ENCODE peak calls at places on chromosomes 1 and 21, in five cellular contexts. W, I, J, U and H are unnamed samples.

GRCh38 chr1:178122283-178122682 is 28.4 kb downstream of the RASAL2 start:
- DNase-seq in I (no peak), U (no peak), J (no peak), W (no peak), H (no peak)

GRCh38 chr1:247096544-247096943 is 7.6 kb downstream of the ZNF669 start:
- DNase-seq in W (no peak), I (no peak), U (no peak), J (no peak), H (no peak)

GRCh38 chr1:164792410-164793004 is 233.5 kb downstream of the PBX1 start:
- DNase-seq in U (no peak), J (no peak), W (no peak), I (no peak), H (no peak)

GRCh38 chr1:237570530-237570929 is 320.2 kb downstream of the ZP4 start:
- DNase-seq in W (no peak), U (no peak), J (no peak), I (no peak), H (no peak)

GRCh38 chr1:229629251-229629650 is 3.2 kb downstream of the URB2 start:
- DNase-seq in W (no peak), U (no peak), J (no peak), I (no peak), H (no peak)

GRCh38 chr1:34549199-34549598 is 205.6 kb upstream of the GJB5 start:
- DNase-seq in U (peak), J (peak), I (no peak), W (no peak), H (no peak)

GRCh38 chr1:241821363-241821762 is 26.6 kb upstream of the EXO1 start:
- DNase-seq in J (no peak), U (no peak), I (no peak), W (no peak), H (no peak)

GRCh38 chr1:198934901-198935301 is 296.1 kb downstream of the PTPRC start:
- DNase-seq in U (no peak), I (no peak), W (no peak), J (no peak), H (no peak)

GRCh38 chr1:243264718-243265117 is 8.9 kb downstream of the SDCCAG8 start:
- DNase-seq in J (no peak), U (no peak), W (no peak), I (no peak), H (no peak)

GRCh38 chr1:232422901-232423300 is 207.0 kb downstream of the SIPA1L2 start:
- DNase-seq in J (no peak), W (peak), I (no peak), U (no peak), H (no peak)

GRCh38 chr1:93756656-93757055 is 75.0 kb upstream of the BCAR3 start:
- DNase-seq in W (no peak), J (no peak), U (no peak), I (no peak), H (no peak)

GRCh38 chr1:44714944-44715571 is 15.9 kb downstream of the RNU5D-1 start:
- DNase-seq in W (no peak), U (no peak), J (peak), I (no peak), H (peak)

GRCh38 chr1:147919881-147920280 is 8.3 kb upstream of the GPR89B start:
- DNase-seq in W (no peak), U (no peak), I (no peak), J (no peak), H (no peak)

GRCh38 chr1:59985901-59986735 is 59.5 kb upstream of the CYP2J2 start:
- DNase-seq in J (no peak), I (no peak), U (no peak), W (no peak), H (no peak)

GRCh38 chr1:82838066-82838465 is 1037.3 kb downstream of the ADGRL2 start:
- DNase-seq in I (no peak), U (no peak), W (no peak), J (no peak), H (no peak)

GRCh38 chr1:102879439-102879993 is 228.8 kb downstream of the COL11A1 start:
- DNase-seq in U (peak), I (no peak), J (no peak), W (peak), H (no peak)

GRCh38 chr21:35343046-35343816 is 294.1 kb upstream of the RUNX1 start:
- DNase-seq in I (no peak), W (no peak), U (no peak), J (no peak), H (no peak)

GRCh38 chr1:205569411-205570172 is 62.2 kb downstream of the ELK4 start:
- DNase-seq in U (no peak), I (no peak), W (no peak), J (no peak), H (no peak)

GRCh38 chr1:233107130-233107529 is 156.7 kb downstream of the NTPCR start:
- DNase-seq in W (no peak), J (no peak), I (no peak), U (no peak), H (no peak)

GRCh38 chr1:34792868-34793727 is at the start of gene GJA4:
- DNase-seq in J (no peak), W (no peak), U (no peak), I (no peak), H (no peak)

GRCh38 chr1:54498383-54499096 is 49.5 kb upstream of the ACOT11 start:
- DNase-seq in J (no peak), I (no peak), U (no peak), W (no peak), H (no peak)

GRCh38 chr1:90768826-90769225 is 51.7 kb upstream of the BARHL2 start:
- DNase-seq in U (no peak), J (no peak), W (no peak), I (no peak), H (no peak)

GRCh38 chr1:160228431-160228830 is 23.2 kb downstream of the PEA15 start:
- DNase-seq in U (no peak), J (no peak), I (no peak), W (no peak), H (no peak)

GRCh38 chr1:221832151-221832550 is 90.3 kb upstream of the DUSP10 start:
- DNase-seq in U (no peak), J (no peak), I (no peak), W (no peak), H (no peak)

GRCh38 chr1:221837886-221838285 is 96.0 kb upstream of the DUSP10 start:
- DNase-seq in W (no peak), J (no peak), I (no peak), U (no peak), H (no peak)

GRCh38 chr1:221832617-221833016 is 90.7 kb upstream of the DUSP10 start:
- DNase-seq in J (no peak), I (no peak), W (peak), U (no peak), H (no peak)

GRCh38 chr1:221839321-221839720 is 97.4 kb upstream of the DUSP10 start:
- DNase-seq in U (no peak), I (no peak), J (no peak), W (no peak), H (no peak)

DNA sequence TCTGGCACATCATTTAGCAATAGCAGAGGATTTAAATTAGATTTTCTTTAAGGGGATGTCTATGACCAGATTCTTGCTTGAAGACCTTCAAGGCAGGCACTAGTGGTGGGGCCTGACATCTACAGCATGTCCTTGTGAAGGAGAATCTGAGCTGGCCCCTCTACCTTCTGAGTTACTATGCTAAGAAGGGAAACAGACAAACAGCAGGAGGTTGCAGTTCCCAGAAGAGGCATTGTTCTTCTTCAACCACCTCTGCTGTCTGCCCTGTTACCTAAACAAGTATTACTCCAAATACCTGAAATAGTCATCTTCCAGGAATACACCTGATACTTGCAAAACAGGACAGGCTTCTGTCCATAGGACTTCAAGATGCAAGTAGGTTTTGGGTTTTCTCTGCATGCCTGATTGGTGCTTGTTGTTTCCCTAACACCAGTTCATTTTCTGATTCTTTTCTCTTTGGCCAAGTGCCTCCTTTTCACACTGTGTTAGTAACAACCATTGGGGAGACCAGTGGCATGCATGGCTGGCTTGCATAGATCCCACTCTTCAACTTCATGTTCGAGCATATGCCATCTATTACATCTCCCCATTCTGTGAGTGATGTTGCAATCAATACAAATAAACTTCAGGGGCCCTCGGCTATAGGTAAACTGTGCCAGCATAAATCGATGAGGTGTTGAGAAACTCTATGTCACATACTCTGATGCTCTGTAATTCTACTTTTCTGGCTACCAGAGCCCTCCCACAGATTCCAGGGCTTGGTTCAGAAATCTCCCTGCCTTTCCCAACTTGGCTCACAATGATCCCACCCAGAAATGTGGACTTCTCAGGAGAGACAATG is 93.0 kb upstream of the DUSP10 start:
- DNase-seq in W (no peak), J (no peak), I (no peak), U (no peak), H (no peak)
- H3K27ac ChIP-seq in W (peak), J (no peak), I (no peak), U (no peak), H (no peak)

DNA sequence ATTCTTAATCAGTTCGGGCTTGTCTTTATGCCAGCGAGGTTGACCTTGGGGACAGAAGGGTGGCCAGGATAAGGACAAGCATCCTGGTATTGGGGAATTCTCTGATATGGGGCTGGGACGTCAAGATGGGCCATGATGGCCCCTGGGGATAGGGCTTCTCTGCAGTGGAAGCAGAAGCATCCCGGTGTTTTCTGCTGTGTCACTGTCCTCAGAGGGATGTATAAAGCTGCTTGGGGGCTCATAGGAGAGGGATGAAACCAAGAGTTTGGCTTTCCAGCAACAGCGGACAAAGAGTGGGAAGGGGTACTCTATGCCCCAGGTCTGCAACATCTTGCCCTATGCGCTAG is 1.4 kb upstream of the ATP1B1 start:
- DNase-seq in W (no peak), I (no peak), J (no peak), U (no peak), H (no peak)
- H3K27ac ChIP-seq in W (no peak), I (no peak), J (peak), U (no peak), H (no peak)

DNA sequence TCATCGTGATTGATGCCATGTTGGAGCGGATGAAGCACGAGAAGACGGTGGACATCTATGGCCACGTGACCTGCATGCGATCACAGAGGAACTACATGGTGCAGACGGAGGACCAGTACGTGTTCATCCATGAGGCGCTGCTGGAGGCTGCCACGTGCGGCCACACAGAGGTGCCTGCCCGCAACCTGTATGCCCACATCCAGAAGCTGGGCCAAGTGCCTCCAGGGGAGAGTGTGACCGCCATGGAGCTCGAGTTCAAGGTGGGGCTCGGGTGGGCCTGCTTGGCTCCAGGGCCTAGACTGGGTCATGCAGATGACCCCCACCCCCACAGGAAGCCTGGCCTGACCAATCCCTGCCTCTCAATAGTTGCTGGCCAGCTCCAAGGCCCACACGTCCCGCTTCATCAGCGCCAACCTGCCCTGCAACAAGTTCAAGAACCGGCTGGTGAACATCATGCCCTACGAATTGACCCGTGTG is 30.6 kb upstream of the KDM4A start:
- DNase-seq in J (no peak), U (no peak), W (no peak), I (no peak), H (no peak)
- H3K27ac ChIP-seq in J (no peak), U (no peak), W (no peak), I (no peak), H (no peak)

GRCh38 chr1:153929433-153929825 is 6.7 kb upstream of the GATAD2B start:
- DNase-seq in J (no peak), I (no peak), U (no peak), W (no peak), H (no peak)
- H3K27ac ChIP-seq in J (no peak), I (no peak), U (no peak), W (no peak), H (no peak)

DNA sequence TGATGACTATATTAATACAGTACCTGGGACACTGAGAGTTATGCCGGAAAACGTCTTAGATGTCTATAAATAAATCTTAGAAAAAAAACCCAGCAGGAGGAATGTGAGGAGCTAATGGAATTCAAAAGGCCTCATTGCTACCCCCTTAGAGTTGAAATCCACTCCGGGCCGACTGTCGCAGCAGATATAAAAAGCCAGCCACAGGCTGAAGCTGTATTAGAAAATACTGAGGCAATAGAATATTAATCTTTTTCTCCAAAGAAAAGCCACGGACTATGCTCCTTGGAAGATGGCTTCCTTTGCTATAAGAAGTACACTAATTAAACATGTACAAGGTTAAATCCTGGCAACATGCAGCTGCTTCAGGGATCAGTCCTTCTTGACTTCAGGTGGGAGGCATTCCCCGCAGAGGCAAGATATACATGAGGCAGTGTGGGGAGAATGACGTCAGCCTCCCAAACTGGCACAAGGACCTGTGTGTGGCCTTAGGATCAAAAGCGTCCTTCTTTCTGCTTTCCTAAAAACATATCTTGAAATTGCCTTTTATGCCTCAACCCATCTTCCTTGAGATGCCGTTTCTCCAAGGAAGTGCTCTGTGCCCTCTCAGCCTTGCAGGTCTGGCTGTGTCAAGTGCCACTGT is 90.4 kb downstream of the WLS start:
- DNase-seq in W (no peak), J (no peak), U (no peak), I (no peak), H (no peak)
- H3K27ac ChIP-seq in W (no peak), J (no peak), U (no peak), I (peak), H (no peak)

GRCh38 chr1:37502104-37502503 is 12.5 kb downstream of the MEAF6 start:
- DNase-seq in U (no peak), I (no peak), J (no peak), W (no peak), H (no peak)
- H3K27ac ChIP-seq in U (no peak), I (no peak), J (no peak), W (no peak), H (no peak)

GRCh38 chr1:176552217-176552974 is 89.4 kb downstream of the PAPPA2 start:
- DNase-seq in I (no peak), W (no peak), U (no peak), J (no peak), H (no peak)
- H3K27ac ChIP-seq in I (no peak), W (no peak), U (no peak), J (no peak), H (no peak)

GRCh38 chr1:24898909-24899439 is 31.1 kb downstream of the RUNX3 start:
- DNase-seq in W (no peak), I (no peak), J (no peak), U (no peak), H (no peak)
- H3K27ac ChIP-seq in W (no peak), I (no peak), J (no peak), U (no peak), H (no peak)

DNA sequence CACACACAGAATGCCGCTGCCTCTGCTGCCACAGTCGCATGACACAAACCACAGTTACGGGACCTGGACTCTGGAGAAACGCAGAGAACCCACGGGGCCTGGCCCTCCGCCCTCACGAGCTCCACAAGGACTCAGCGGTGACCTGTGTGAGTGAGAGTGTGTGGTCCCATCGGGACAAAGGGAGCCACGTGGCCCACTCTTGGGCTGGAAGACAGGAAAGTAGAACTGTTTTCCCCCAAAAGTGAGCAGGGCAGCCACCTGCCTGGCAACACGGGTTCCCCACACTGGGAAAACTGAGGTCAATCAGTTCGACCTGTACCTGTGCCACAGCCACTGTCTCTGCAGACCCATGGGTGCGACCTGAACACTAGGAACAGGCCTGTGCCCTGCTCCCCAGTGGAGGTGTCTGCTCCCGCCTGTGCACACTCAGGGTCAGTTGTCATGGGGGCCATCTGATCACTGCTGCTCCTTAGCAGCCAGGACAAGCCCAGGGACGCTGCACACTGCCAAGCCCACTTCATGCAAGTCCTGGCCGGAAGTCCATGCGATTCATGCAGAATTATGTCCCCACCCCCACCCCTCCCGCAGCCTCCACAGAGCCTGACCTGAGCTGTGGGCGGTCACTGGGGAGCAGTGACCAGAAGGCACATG is 54.4 kb upstream of the ADARB1 start:
- DNase-seq in U (no peak), J (no peak), W (no peak), I (no peak), H (no peak)
- H3K27ac ChIP-seq in U (no peak), J (no peak), W (no peak), I (no peak), H (no peak)